ENCODE peak calls at places on chromosomes 3 and 15, in five cellular contexts. M is H1, I is substantia nigra, U is IMR-90, F is colonic mucosa. A is an unnamed sample.
A peak's percentile ranks its signal among the peaks of the same experiment; 100 is the strongest.

GRCh38 chr15:74773329-74773728 is 8.6 kb upstream of the CSK start:
- DNase-seq in M (no peak), I (no peak), U (no peak), F (peak; percentile 33), A (no peak)

GRCh38 chr15:73530649-73531048 is 87.7 kb downstream of the REC114 start:
- DNase-seq in M (no peak), I (no peak), U (peak; percentile 10), F (no peak), A (no peak)

GRCh38 chr15:43225201-43225949 is 4.6 kb upstream of the EPB42 start:
- DNase-seq in M (no peak), I (no peak), U (peak; percentile 63), F (peak; percentile 32), A (peak; percentile 50)

GRCh38 chr15:76058714-76059319 is 968 bp upstream of the TMEM266 start:
- DNase-seq in M (no peak), I (no peak), U (no peak), F (peak; percentile 20), A (no peak)

GRCh38 chr3:177026505-177027277 is 170.6 kb downstream of the TBL1XR1 start:
- DNase-seq in M (no peak), I (no peak), U (peak; percentile 70), F (no peak), A (no peak)

GRCh38 chr3:38588276-38588971 is 61.1 kb downstream of the SCN5A start:
- DNase-seq in M (no peak), I (no peak), U (no peak), F (no peak), A (no peak)

GRCh38 chr15:65400760-65401606 is 21.8 kb downstream of the IGDCC4 start:
- DNase-seq in M (peak; percentile 78), I (no peak), U (peak; percentile 72), F (peak; percentile 66), A (peak; percentile 7)

GRCh38 chr3:72143970-72144717 is 359.2 kb upstream of the PROK2 start:
- DNase-seq in M (no peak), I (no peak), U (no peak), F (no peak), A (no peak)

GRCh38 chr3:38138347-38139190 is at the start of gene MYD88:
- DNase-seq in M (no peak), I (peak; percentile 52), U (peak; percentile 51), F (peak; percentile 90), A (peak; percentile 82)

GRCh38 chr3:98814799-98815450 is 51.8 kb downstream of the ST3GAL6 start:
- DNase-seq in M (no peak), I (no peak), U (peak; percentile 90), F (no peak), A (no peak)

GRCh38 chr3:16182183-16182582 is 7.7 kb downstream of the GALNT15 start:
- DNase-seq in M (no peak), I (no peak), U (peak; percentile 79), F (no peak), A (no peak)

GRCh38 chr3:16060358-16060852 is 114.1 kb upstream of the GALNT15 start:
- DNase-seq in M (peak; percentile 38), I (no peak), U (peak; percentile 100), F (no peak), A (no peak)

GRCh38 chr15:98150531-98150930 is 190.0 kb downstream of the ARRDC4 start:
- DNase-seq in M (no peak), I (no peak), U (no peak), F (no peak), A (no peak)

GRCh38 chr3:74562528-74563190 is 51.8 kb downstream of the CNTN3 start:
- DNase-seq in M (no peak), I (no peak), U (no peak), F (no peak), A (no peak)

GRCh38 chr3:49554639-49555265 is 475 bp downstream of the BSN start:
- DNase-seq in M (no peak), I (no peak), U (peak; percentile 10), F (peak; percentile 42), A (no peak)

GRCh38 chr3:11583638-11584046 is 60.1 kb downstream of the VGLL4 start:
- DNase-seq in M (no peak), I (no peak), U (peak; percentile 57), F (no peak), A (no peak)

GRCh38 chr15:83206387-83206970 is 1.1 kb downstream of the HDGFL3 start:
- DNase-seq in M (no peak), I (peak; percentile 16), U (no peak), F (peak; percentile 21), A (no peak)

DNA sequence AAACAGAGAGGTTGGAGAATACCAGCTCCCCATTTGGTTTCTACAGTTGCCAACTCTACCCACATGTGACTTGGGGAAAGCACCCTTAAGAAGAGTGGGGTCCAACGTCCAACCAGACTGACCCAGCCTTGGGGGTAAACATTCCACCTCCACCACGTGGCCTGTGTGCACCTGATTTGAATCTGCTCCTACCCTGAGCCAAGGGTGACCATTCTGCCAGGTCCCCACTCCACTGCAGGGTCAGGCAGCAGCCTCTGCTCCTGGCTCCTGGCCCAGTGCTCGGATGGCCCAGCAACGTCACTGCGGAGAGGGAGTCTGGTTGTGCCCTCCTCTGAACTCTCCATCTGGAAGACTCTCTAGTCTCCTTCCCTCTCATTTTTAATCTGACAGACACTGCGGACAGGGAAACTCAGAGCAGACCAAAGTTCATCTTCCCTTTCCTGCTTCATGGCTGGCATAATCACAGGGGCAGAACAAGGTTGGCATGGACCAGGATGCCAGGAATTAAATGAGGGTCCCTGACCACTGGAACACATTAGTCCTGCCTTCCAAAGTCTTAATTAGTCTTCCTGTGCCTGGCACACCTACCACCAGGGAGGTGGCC is 29.4 kb downstream of the FHIT start:
- DNase-seq in M (no peak), I (no peak), U (no peak), F (no peak), A (no peak)
- H3K27ac ChIP-seq in M (no peak overlapping the region), I (peak overlapping the region; percentile 49), U (no peak overlapping the region), F (no peak overlapping the region), A (no peak overlapping the region)

DNA sequence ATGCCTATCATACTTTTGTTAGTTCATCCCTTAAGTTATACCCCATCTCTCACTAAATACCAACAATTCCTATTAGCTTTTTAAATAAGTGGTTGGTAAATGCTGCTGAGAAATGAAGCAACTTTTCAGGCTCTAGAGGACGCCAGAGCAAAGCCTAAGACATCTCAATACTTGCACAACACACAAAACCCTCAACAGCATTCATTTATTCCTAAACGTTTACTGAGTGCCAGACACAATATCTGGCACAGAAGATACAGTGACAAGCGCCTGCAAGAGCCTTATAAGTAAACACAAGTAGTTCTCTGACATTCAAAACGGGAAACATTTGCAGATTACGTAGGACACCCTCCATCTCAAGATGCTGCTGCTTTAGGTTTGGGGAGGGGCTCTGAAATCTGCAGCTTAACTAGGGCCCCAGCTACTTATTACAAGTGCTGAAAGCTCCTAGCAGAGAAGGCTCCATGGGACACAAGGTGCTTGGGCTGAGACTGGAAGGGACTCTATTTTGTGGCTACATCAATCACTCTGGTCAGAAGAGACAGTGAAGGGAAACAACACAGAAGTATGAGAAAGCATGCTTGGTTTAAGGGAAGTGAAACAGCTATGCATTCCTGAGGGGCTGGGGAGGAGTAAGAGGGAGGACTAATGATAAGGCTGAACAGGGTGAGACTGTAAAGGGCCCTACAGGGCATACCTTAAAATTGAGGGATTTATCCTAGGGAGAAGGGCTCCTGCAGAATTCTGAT is 311.3 kb downstream of the PLCL2 start:
- DNase-seq in M (no peak), I (peak; percentile 12), U (peak; percentile 24), F (no peak), A (no peak)
- H3K27ac ChIP-seq in M (no peak overlapping the region), I (peak overlapping the region; percentile 81), U (no peak overlapping the region), F (no peak overlapping the region), A (no peak overlapping the region)

DNA sequence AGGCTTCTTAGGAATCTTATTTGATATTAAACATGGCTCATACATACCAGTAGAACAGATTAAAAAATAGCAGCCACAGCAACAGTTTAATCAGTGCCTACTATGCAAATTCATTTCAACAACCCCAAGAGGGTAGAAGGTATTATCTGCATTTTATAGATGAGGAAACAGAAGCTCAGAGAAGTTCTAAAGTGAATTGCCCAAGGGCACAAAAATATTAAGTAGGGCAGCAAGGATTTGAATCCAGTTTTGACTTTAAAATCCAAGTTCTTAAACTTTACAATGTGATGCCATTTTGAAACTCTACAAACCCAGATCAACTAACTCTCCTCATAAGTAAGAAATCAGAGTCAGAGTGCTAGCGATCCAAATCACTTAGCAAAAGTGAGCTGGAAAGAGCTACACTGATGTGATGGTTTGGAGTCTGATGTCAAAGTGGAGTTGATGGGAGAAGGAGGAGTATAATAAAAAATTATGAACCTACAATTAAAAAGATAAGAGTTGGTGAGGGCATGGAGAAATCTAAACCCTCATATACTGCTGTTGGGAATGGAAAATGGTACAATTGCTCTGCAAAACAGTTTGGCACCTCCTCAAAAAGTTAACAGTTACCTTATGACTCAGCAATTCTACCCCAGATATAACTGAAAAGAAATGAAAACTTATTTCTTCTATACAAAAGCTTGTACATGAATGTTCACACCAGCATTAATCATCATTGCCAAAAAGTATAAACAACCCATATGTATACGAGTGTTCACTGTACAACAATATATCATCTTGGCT is 51.0 kb upstream of the PLXND1 start:
- DNase-seq in M (no peak), I (no peak), U (peak; percentile 42), F (no peak), A (no peak)
- H3K27ac ChIP-seq in M (no peak overlapping the region), I (no peak overlapping the region), U (no peak overlapping the region), F (no peak overlapping the region), A (no peak overlapping the region)

GRCh38 chr3:66693461-66693912 is 192.7 kb upstream of the LRIG1 start:
- DNase-seq in M (no peak), I (no peak), U (peak; percentile 43), F (peak; percentile 41), A (no peak)
- H3K27ac ChIP-seq in M (no peak overlapping the region), I (peak overlapping the region; percentile 11), U (no peak overlapping the region), F (no peak overlapping the region), A (no peak overlapping the region)

GRCh38 chr15:101294731-101295606 is at the start of gene SNRPA1:
- DNase-seq in M (peak; percentile 66), I (peak; percentile 95), U (peak; percentile 94), F (peak; percentile 97), A (peak; percentile 98)
- H3K27ac ChIP-seq in M (peak within 1 kb of the TSS; percentile 46), I (peak within 1 kb of the TSS; percentile 84), U (peak within 1 kb of the TSS; percentile 89), F (peak within 1 kb of the TSS; percentile 95), A (peak within 1 kb of the TSS; percentile 98)

GRCh38 chr3:190568036-190568435 is 54.2 kb downstream of the IL1RAP start:
- DNase-seq in M (no peak), I (no peak), U (no peak), F (no peak), A (no peak)

GRCh38 chr3:190562866-190563525 is 49.1 kb downstream of the IL1RAP start:
- DNase-seq in M (no peak), I (no peak), U (no peak), F (no peak), A (no peak)

GRCh38 chr3:190560284-190560895 is 46.5 kb downstream of the IL1RAP start:
- DNase-seq in M (no peak), I (no peak), U (no peak), F (no peak), A (no peak)

GRCh38 chr3:190566043-190566933 is 52.4 kb downstream of the IL1RAP start:
- DNase-seq in M (no peak), I (no peak), U (peak; percentile 100), F (peak; percentile 28), A (no peak)

DNA sequence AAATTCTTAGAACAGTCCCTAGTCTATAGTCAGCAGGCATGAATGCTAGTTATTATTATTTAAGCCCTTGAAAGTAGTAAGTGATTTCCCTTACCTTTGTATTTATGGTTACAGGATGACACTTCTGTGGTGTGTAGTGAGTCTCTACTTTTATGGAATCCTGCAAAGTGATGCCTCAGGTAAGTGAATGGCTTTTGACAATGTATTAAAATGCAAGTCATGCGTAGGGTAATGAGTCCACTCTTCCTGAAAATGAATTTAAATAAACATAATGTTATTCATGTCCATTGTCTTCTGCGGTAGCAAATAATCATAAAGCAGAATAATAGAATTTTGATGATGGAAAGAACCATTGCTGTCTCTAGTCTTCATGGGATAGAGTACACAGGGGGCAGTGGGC is 50.3 kb downstream of the IL1RAP start:
- DNase-seq in M (no peak), I (no peak), U (no peak), F (no peak), A (no peak)
- H3K27ac ChIP-seq in M (no peak overlapping the region), I (no peak overlapping the region), U (no peak overlapping the region), F (no peak overlapping the region), A (no peak overlapping the region)